ENCODE peak calls at places on chromosomes 11 and 22, in seven cellular contexts. U is H9, F is right atrium auricular region, W is suprapubic skin, C is keratinocyte, G is left ventricle myocardium inferior, J is upper lobe of right lung. O is an unnamed sample.

GRCh38 chr22:46752286-46752685 is 10.2 kb upstream of the TBC1D22A start:
- DNase-seq in W (no peak), F (no peak), J (no peak), U (no peak), G (no peak), C (no peak), O (no peak)

GRCh38 chr11:48354677-48355076 is 11.6 kb downstream of the OR4C5 start:
- DNase-seq in C (no peak), F (no peak), J (no peak), W (no peak), U (no peak), G (no peak), O (no peak)

GRCh38 chr11:75240381-75241035 is at the start of gene TPBGL:
- DNase-seq in J (peak; percentile 66), W (no peak), F (no peak), C (no peak), G (no peak), U (peak; percentile 73), O (peak; percentile 28)

GRCh38 chr11:65426839-65427690 is 4.5 kb downstream of the NEAT1 start:
- DNase-seq in J (peak; percentile 70), C (no peak), G (peak; percentile 16), F (peak; percentile 65), W (peak; percentile 71), U (peak; percentile 47), O (no peak)

GRCh38 chr22:37362618-37363017 is 64.7 kb downstream of the ELFN2 start:
- DNase-seq in W (no peak), C (no peak), G (no peak), F (no peak), U (no peak), J (no peak), O (no peak)

GRCh38 chr11:9972917-9973504 is 309.1 kb downstream of the SWAP70 start:
- DNase-seq in G (no peak), U (no peak), J (no peak), C (no peak), F (no peak), W (no peak), O (peak; percentile 9)

GRCh38 chr11:44943118-44943517 is 7.6 kb downstream of the TP53I11 start:
- DNase-seq in J (peak; percentile 71), F (no peak), C (no peak), G (no peak), U (no peak), W (no peak), O (no peak)

GRCh38 chr11:68430384-68430783 is 30.2 kb upstream of the PPP6R3 start:
- DNase-seq in U (no peak), G (no peak), F (no peak), W (no peak), J (no peak), C (no peak), O (no peak)

GRCh38 chr22:27397948-27398330 is 403.6 kb downstream of the MN1 start:
- DNase-seq in W (no peak), F (peak; percentile 92), J (no peak), C (no peak), U (no peak), G (peak; percentile 81), O (peak; percentile 53)

GRCh38 chr22:11066458-11067285 is 4461.3 kb upstream of the OR11H1 start:
- DNase-seq in F (peak; percentile 65), W (no peak), G (no peak), U (no peak), C (no peak), J (peak; percentile 72), O (no peak)

GRCh38 chr11:44950036-44950624 is 553 bp downstream of the TP53I11 start:
- DNase-seq in J (peak; percentile 81), C (no peak), F (no peak), G (no peak), W (peak; percentile 78), U (no peak), O (peak; percentile 64)

GRCh38 chr11:24890426-24890825 is 393.6 kb downstream of the LUZP2 start:
- DNase-seq in J (no peak), U (no peak), G (no peak), C (no peak), F (no peak), W (no peak), O (no peak)

GRCh38 chr11:69744435-69744834 is 30.7 kb downstream of the FGF4 start:
- DNase-seq in C (no peak), G (no peak), J (no peak), U (peak; percentile 64), F (no peak), W (no peak), O (no peak)

GRCh38 chr11:71176812-71177211 is 75.6 kb downstream of the SHANK2 start:
- DNase-seq in C (no peak), J (no peak), F (no peak), G (no peak), U (no peak), W (no peak), O (no peak)

GRCh38 chr11:33533668-33534067 is 167.0 kb downstream of the C11orf91 start:
- DNase-seq in G (no peak), J (no peak), F (no peak), U (no peak), W (no peak), C (no peak), O (no peak)

GRCh38 chr11:363948-364761 is 5.1 kb upstream of the B4GALNT4 start:
- DNase-seq in W (peak; percentile 70), F (no peak), G (no peak), C (peak; percentile 96), J (peak; percentile 83), U (peak; percentile 87), O (no peak)

GRCh38 chr11:83711035-83711630 is 425.0 kb upstream of the CCDC90B start:
- DNase-seq in W (no peak), F (no peak), U (no peak), J (no peak), C (no peak), G (no peak), O (no peak)

GRCh38 chr22:34055525-34056200 is 135.4 kb upstream of the LARGE1 start:
- DNase-seq in C (no peak), J (no peak), W (no peak), G (no peak), F (no peak), U (peak; percentile 82), O (no peak)

GRCh38 chr11:88384004-88384677 is 46.6 kb upstream of the CTSC start:
- DNase-seq in C (no peak), J (no peak), U (no peak), G (no peak), W (no peak), F (no peak), O (no peak)

GRCh38 chr22:28742562-28742962 is 723 bp downstream of the HSCB start:
- DNase-seq in C (peak; percentile 71), J (no peak), G (no peak), F (no peak), W (no peak), U (no peak), O (no peak)

GRCh38 chr22:28736296-28737155 is 5.1 kb downstream of the CHEK2 start:
- DNase-seq in J (no peak), U (peak; percentile 31), G (no peak), W (no peak), C (no peak), F (no peak), O (no peak)

GRCh38 chr22:28741200-28741757 is 341 bp downstream of the CHEK2 start:
- DNase-seq in W (no peak), J (no peak), U (no peak), F (no peak), C (no peak), G (no peak), O (no peak)

GRCh38 chr22:28743852-28744251 is 2.0 kb downstream of the HSCB start:
- DNase-seq in G (no peak), W (no peak), F (no peak), C (no peak), U (no peak), J (no peak), O (no peak)

DNA sequence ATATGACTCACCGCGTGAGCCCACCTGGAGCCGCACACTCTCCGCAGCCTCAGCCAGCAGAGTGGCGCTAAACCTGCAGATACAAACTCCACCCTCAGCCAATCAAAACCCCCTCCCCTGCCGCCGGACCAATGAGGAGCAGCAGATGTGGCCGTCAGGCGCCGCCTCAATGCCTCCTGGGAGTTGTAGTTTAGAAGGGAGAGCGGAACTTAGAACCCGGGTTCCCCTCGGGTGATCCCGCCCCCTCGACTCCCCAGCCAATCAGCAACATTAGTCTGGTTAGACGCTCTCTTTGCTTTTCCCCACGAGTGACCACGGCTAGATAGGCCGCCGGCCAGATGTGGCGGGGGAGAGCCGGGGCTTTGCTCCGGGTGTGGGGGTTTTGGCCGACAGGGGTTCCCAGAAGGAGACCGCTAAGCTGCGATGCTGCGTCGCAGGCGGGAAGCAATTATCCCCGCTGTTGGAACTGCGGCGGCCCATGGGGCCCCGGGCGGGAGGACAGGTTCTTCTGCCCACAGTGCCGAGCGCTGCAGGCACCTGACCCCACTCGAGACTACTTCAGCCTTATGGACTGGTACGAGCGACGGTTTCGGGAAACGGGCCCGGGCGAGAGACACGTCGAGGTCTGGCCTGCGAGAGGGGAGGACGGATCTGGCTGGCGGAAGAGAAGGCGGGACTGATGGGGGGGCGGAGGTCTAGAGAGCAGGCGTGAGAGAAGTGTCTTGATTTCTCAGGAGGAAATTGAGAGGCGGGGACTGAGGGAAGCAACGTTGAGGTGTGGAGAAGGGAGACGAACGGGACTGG is at the start of the genes CHEK2 and HSCB:
- DNase-seq in F (peak; percentile 99), G (peak; percentile 99), J (peak; percentile 98), U (peak; percentile 100), W (peak; percentile 99), C (peak; percentile 89), O (peak; percentile 99)
- TF ChIP-seq CTCF in F (peak; percentile 36), G (peak; percentile 21), J (no peak), U (no peak), W (no peak), C (peak; percentile 43), O (no peak)

GRCh38 chr22:32375678-32376450 is 18.2 kb downstream of the RFPL3 start:
- DNase-seq in F (no peak), C (no peak), G (no peak), W (no peak), J (no peak), U (no peak), O (no peak)
- H3K27ac ChIP-seq in F (no peak overlapping the region), C (no peak overlapping the region), G (no peak overlapping the region), W (no peak overlapping the region), J (no peak overlapping the region), U (no peak overlapping the region), O (no peak overlapping the region)

DNA sequence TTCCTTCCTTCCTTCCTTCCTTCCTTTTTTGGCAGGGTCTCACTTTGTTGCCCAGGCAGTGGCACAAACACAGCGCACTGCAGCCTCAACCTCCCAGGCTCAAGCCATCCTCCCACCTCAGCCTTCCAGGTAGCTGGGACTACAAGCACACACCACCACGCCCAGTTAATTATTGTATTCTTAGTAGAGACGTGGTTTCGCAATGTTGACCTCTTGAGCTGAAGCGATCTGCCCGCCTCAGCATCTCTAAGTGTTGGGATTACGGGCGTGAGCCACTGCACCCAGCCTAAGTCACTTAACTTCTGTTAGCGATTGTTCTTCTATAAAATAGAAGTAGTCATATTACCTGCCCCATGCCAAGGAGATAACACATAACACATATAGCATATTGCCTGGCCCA is 2.8 kb upstream of the SYTL2 start:
- DNase-seq in W (no peak), C (no peak), J (peak; percentile 66), U (no peak), F (no peak), G (no peak), O (no peak)
- TF ChIP-seq CTCF in W (no peak), C (no peak), J (no peak), U (no peak), F (no peak), G (no peak), O (no peak)

DNA sequence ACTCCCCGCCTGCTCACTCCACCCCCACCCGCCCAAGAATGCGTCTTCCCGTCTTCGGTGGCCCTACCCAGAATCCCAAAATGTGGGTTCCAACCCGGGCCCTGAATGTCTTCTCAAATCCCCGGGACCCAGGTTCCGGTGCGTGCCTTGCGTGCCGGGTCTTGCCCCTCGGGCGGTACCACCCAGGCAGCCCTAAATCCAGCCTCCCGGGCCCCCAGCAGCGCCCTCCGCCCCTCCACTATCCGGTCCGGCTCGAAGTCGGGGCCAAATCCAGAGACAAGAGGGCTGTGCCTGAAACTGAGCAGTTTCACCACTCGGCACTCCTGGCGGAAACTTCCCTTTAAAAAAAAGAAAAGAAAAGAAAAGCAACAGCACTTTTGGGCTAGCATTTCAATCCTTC is 16.3 kb upstream of the CCT8L2 start:
- DNase-seq in C (no peak), U (no peak), J (no peak), W (no peak), F (no peak), G (no peak), O (no peak)
- H3K27ac ChIP-seq in C (peak overlapping the region; percentile 52), U (no peak overlapping the region), J (no peak overlapping the region), W (no peak overlapping the region), F (no peak overlapping the region), G (no peak overlapping the region), O (no peak overlapping the region)